ENCODE peak calls at places on chromosomes 11 and 22, in nine cellular contexts. C, B, G, R, W, X, Y, N and L are unnamed samples.

GRCh38 chr11:1561955-1562354 is 10.1 kb downstream of the DUSP8 start:
- DNase-seq in C (no peak), B (no peak), G (no peak), R (no peak), W (no peak), X (no peak), Y (no peak), N (no peak), L (no peak)

GRCh38 chr11:117071344-117071787 is 26.9 kb downstream of the SIK3 start:
- DNase-seq in C (no peak), B (peak), G (no peak), R (no peak), W (no peak), X (no peak), Y (no peak), N (peak), L (no peak)

GRCh38 chr11:4881860-4882500 is at the start of gene OR51T1:
- DNase-seq in C (no peak), B (no peak), G (no peak), R (no peak), W (no peak), X (no peak), Y (no peak), N (no peak), L (no peak)

GRCh38 chr11:106413222-106413621 is 335.8 kb downstream of the AASDHPPT start:
- DNase-seq in C (no peak), B (no peak), G (no peak), R (no peak), W (no peak), X (no peak), Y (no peak), N (no peak), L (no peak)

GRCh38 chr11:1888811-1889526 is 2.7 kb downstream of the PRR33 start:
- DNase-seq in C (no peak), B (no peak), G (no peak), R (no peak), W (no peak), X (no peak), Y (no peak), N (no peak), L (no peak)

GRCh38 chr11:111631666-111632039 is 29.4 kb downstream of the SIK2 start:
- DNase-seq in C (peak), B (no peak), G (no peak), R (peak), W (no peak), X (no peak), Y (peak), N (peak), L (no peak)

GRCh38 chr22:16717699-16718558 is 107.3 kb downstream of the XKR3 start:
- DNase-seq in C (no peak), B (no peak), G (no peak), R (no peak), W (no peak), X (no peak), Y (no peak), N (no peak), L (no peak)

GRCh38 chr11:77418155-77418980 is 55.5 kb downstream of the PAK1 start:
- DNase-seq in C (no peak), B (no peak), G (no peak), R (no peak), W (no peak), X (no peak), Y (no peak), N (no peak), L (no peak)

GRCh38 chr11:17063171-17064002 is 14.1 kb downstream of the RPS13 start:
- DNase-seq in C (no peak), B (no peak), G (no peak), R (no peak), W (no peak), X (peak), Y (peak), N (peak), L (peak)

GRCh38 chr11:11813288-11813962 is 28.3 kb upstream of the USP47 start:
- DNase-seq in C (peak), B (peak), G (peak), R (peak), W (no peak), X (peak), Y (peak), N (peak), L (peak)

GRCh38 chr11:6579681-6580080 is 23.7 kb downstream of the RRP8 start:
- DNase-seq in C (no peak), B (no peak), G (no peak), R (no peak), W (no peak), X (no peak), Y (no peak), N (no peak), L (no peak)

GRCh38 chr11:75428301-75428724 is 4.7 kb downstream of the KLHL35 start:
- DNase-seq in C (no peak), B (peak), G (peak), R (peak), W (peak), X (no peak), Y (peak), N (peak), L (peak)

GRCh38 chr22:23685205-23685784 is 5.5 kb upstream of the RGL4 start:
- DNase-seq in C (no peak), B (no peak), G (peak), R (no peak), W (no peak), X (no peak), Y (peak), N (no peak), L (no peak)

GRCh38 chr11:105033344-105033743 is 1.6 kb downstream of the CASP1 start:
- DNase-seq in C (no peak), B (no peak), G (no peak), R (no peak), W (no peak), X (no peak), Y (peak), N (no peak), L (no peak)
- H3K4me3 ChIP-seq in C (no peak), B (no peak), G (no peak), R (no peak), W (no peak), X (no peak), Y (no peak), N (no peak), L (no peak)

DNA sequence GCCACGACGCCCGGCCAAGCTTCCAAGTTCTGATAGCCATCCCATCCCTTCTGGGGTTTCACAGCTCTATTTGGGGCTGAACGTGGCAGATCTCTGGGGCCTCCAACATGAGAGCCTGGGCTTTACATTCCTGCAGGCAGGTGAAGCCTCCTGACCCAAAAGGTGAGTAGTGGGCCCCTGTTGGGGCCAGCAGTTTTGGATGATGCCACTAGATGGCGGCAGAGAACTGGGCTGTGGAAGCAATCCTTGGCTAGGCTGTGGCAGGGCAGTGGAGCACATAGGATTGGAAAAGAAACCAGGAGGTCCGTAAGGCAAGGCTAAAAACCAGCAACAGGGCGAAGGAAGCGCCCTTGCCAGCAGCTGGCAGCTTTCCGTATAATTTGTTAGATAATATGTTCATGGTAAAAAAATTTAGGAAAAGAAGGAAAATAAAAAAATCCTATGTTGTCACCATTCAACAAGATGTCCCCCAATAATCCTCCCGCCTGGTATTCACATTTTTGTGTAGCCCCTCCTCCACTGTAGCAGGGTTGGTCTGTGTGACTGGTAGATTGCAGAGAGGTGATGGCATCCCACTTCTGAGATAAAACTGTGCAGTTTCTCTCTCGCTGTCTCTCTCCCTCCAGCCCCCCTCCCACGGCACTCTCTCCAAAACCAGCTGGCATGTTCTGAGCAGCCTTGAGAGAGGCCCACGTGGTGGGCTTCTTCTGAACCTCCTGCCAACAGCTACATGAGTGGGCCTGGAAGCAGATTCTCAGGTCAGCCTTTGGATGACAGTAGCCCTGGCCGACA is 43.6 kb upstream of the OR4B1 start:
- DNase-seq in C (peak), B (no peak), G (no peak), R (no peak), W (no peak), X (peak), Y (peak), N (peak), L (peak)
- TF ChIP-seq CTCF in C (peak), B (peak), G (peak), R (peak), W (peak), X (peak), Y (peak), N (peak), L (peak)

GRCh38 chr11:125102025-125102424 is 9.4 kb downstream of the TMEM218 start:
- DNase-seq in C (no peak), B (no peak), G (no peak), R (no peak), W (no peak), X (no peak), Y (no peak), N (no peak), L (no peak)

GRCh38 chr11:125101596-125101995 is 9.8 kb downstream of the TMEM218 start:
- DNase-seq in C (no peak), B (no peak), G (no peak), R (no peak), W (no peak), X (no peak), Y (no peak), N (no peak), L (no peak)

GRCh38 chr11:125100136-125100535 is 11.3 kb downstream of the TMEM218 start:
- DNase-seq in C (no peak), B (no peak), G (no peak), R (no peak), W (no peak), X (no peak), Y (no peak), N (no peak), L (no peak)

GRCh38 chr11:125105921-125106320 is 5.5 kb downstream of the TMEM218 start:
- DNase-seq in C (no peak), B (no peak), G (no peak), R (no peak), W (no peak), X (no peak), Y (no peak), N (no peak), L (no peak)

GRCh38 chr11:125102544-125102943 is 8.9 kb downstream of the TMEM218 start:
- DNase-seq in C (no peak), B (no peak), G (no peak), R (no peak), W (no peak), X (no peak), Y (no peak), N (no peak), L (no peak)
- H3K4me3 ChIP-seq in C (no peak), B (no peak), G (no peak), R (no peak), W (no peak), X (no peak), Y (no peak), N (no peak), L (no peak)

GRCh38 chr11:36162909-36163434 is 126.3 kb downstream of the COMMD9 start:
- DNase-seq in C (no peak), B (no peak), G (no peak), R (no peak), W (no peak), X (no peak), Y (no peak), N (no peak), L (no peak)
- TF ChIP-seq CTCF in C (no peak), B (no peak), G (no peak), R (no peak), W (no peak), X (no peak), Y (no peak), N (no peak), L (no peak)

GRCh38 chr22:43893266-43893665 is 1.5 kb upstream of the PNPLA5 start:
- DNase-seq in C (no peak), B (no peak), G (no peak), R (no peak), W (no peak), X (no peak), Y (no peak), N (no peak), L (no peak)

GRCh38 chr22:43890901-43891331 is 897 bp downstream of the PNPLA5 start:
- DNase-seq in C (no peak), B (peak), G (no peak), R (no peak), W (no peak), X (no peak), Y (no peak), N (no peak), L (no peak)

GRCh38 chr22:43892183-43892894 is 526 bp upstream of the PNPLA5 start:
- DNase-seq in C (no peak), B (no peak), G (no peak), R (no peak), W (no peak), X (no peak), Y (no peak), N (no peak), L (no peak)

GRCh38 chr22:43889366-43890253 is 2.2 kb downstream of the PNPLA5 start:
- DNase-seq in C (no peak), B (peak), G (no peak), R (no peak), W (no peak), X (no peak), Y (peak), N (peak), L (peak)

GRCh38 chr22:43891360-43892182 is at the start of gene PNPLA5:
- DNase-seq in C (no peak), B (no peak), G (no peak), R (no peak), W (no peak), X (no peak), Y (peak), N (no peak), L (no peak)
- H3K4me3 ChIP-seq in C (peak), B (no peak), G (no peak), R (no peak), W (no peak), X (peak), Y (no peak), N (no peak), L (no peak)

GRCh38 chr11:123570939-123571590 is 83.4 kb downstream of the SCN3B start:
- DNase-seq in C (no peak), B (no peak), G (no peak), R (no peak), W (no peak), X (no peak), Y (no peak), N (no peak), L (no peak)
- TF ChIP-seq CTCF in C (no peak), B (no peak), G (no peak), R (no peak), W (no peak), X (no peak), Y (no peak), N (no peak), L (no peak)

GRCh38 chr11:419248-420005 is 4.6 kb upstream of the SIGIRR start:
- DNase-seq in C (no peak), B (no peak), G (no peak), R (no peak), W (peak), X (no peak), Y (no peak), N (no peak), L (no peak)

GRCh38 chr11:416757-417621 is 2.2 kb upstream of the SIGIRR start:
- DNase-seq in C (no peak), B (no peak), G (no peak), R (no peak), W (peak), X (no peak), Y (peak), N (peak), L (no peak)

GRCh38 chr11:416051-416756 is 1.4 kb upstream of the SIGIRR start:
- DNase-seq in C (no peak), B (no peak), G (no peak), R (no peak), W (peak), X (no peak), Y (no peak), N (no peak), L (peak)

GRCh38 chr11:418343-419247 is 3.8 kb upstream of the SIGIRR start:
- DNase-seq in C (no peak), B (no peak), G (no peak), R (no peak), W (peak), X (no peak), Y (no peak), N (no peak), L (no peak)

GRCh38 chr11:417652-418342 is 3.0 kb upstream of the SIGIRR start:
- DNase-seq in C (no peak), B (no peak), G (no peak), R (no peak), W (peak), X (no peak), Y (no peak), N (no peak), L (no peak)
- H3K4me3 ChIP-seq in C (no peak), B (no peak), G (peak), R (no peak), W (peak), X (no peak), Y (peak), N (peak), L (peak)